ENCODE peak calls at places on chromosome 11, in seven cellular contexts. M, J, B, C, O, A and P are unnamed samples.

GRCh38 chr11:67032830-67033555 is 10.1 kb downstream of the SYT12 start:
- DNase-seq in J (no peak), B (peak; percentile 71), C (no peak), M (peak; percentile 79), A (no peak), O (no peak), P (no peak)

GRCh38 chr11:57781529-57781943 is 19.9 kb downstream of the CTNND1 start:
- DNase-seq in O (no peak), C (no peak), B (peak; percentile 90), A (no peak), M (peak; percentile 73), J (no peak), P (no peak)

GRCh38 chr11:15667127-15667725 is 552.5 kb downstream of the INSC start:
- DNase-seq in M (peak; percentile 71), O (no peak), B (no peak), J (no peak), C (no peak), A (no peak), P (no peak)

GRCh38 chr11:46357483-46357936 is 10.2 kb downstream of the DGKZ start:
- DNase-seq in M (peak; percentile 79), C (no peak), J (no peak), O (no peak), A (no peak), B (no peak), P (no peak)

GRCh38 chr11:92753161-92753560 is 216.3 kb upstream of the MTNR1B start:
- DNase-seq in M (no peak), A (no peak), O (no peak), J (no peak), C (no peak), B (no peak), P (no peak)

GRCh38 chr11:111698852-111699559 is 67.2 kb downstream of the PPP2R1B start:
- DNase-seq in J (no peak), B (no peak), A (no peak), M (peak; percentile 77), C (no peak), O (no peak), P (no peak)

GRCh38 chr11:5620606-5621521 is 3.9 kb upstream of the TRIM34 start:
- DNase-seq in C (no peak), B (peak; percentile 43), J (no peak), O (no peak), M (peak; percentile 92), A (no peak), P (no peak)

GRCh38 chr11:131109256-131109655 is 193.0 kb upstream of the SNX19 start:
- DNase-seq in C (no peak), M (no peak), J (no peak), B (no peak), O (no peak), A (no peak), P (no peak)

GRCh38 chr11:17686185-17686980 is 33.0 kb upstream of the MYOD1 start:
- DNase-seq in O (no peak), C (no peak), J (no peak), M (no peak), A (no peak), B (no peak), P (no peak)

GRCh38 chr11:24932110-24933000 is 435.5 kb downstream of the LUZP2 start:
- DNase-seq in O (no peak), M (no peak), A (no peak), J (no peak), B (no peak), C (no peak), P (no peak)

GRCh38 chr11:27409742-27410141 is 46.7 kb upstream of the CCDC34 start:
- DNase-seq in A (no peak), O (no peak), C (no peak), J (no peak), B (no peak), M (no peak), P (no peak)

GRCh38 chr11:76719281-76719680 is 48.7 kb upstream of the LRRC32 start:
- DNase-seq in A (no peak), C (no peak), J (no peak), O (no peak), M (no peak), B (no peak), P (no peak)

GRCh38 chr11:38252620-38253019 is 1654.6 kb upstream of the RAG2 start:
- DNase-seq in A (no peak), O (no peak), C (no peak), B (no peak), M (peak; percentile 15), J (no peak), P (no peak)

GRCh38 chr11:74366576-74366975 is 31.7 kb downstream of the PGM2L1 start:
- DNase-seq in J (no peak), O (no peak), M (peak; percentile 92), A (no peak), C (no peak), B (no peak), P (no peak)

GRCh38 chr11:29448246-29448877 is 568.5 kb downstream of the KCNA4 start:
- DNase-seq in A (no peak), C (peak; percentile 47), J (no peak), B (no peak), O (no peak), M (peak; percentile 53), P (no peak)

GRCh38 chr11:58641326-58641725 is 18.9 kb downstream of the CNTF start:
- DNase-seq in B (no peak), C (no peak), M (no peak), A (no peak), O (no peak), J (no peak), P (no peak)

GRCh38 chr11:66022401-66023185 is 3.7 kb downstream of the CATSPER1 start:
- DNase-seq in J (peak; percentile 75), A (peak; percentile 58), C (peak; percentile 72), B (peak; percentile 84), M (peak; percentile 13), O (no peak), P (no peak)

GRCh38 chr11:58905141-58905715 is 34.1 kb upstream of the GLYATL1 start:
- DNase-seq in C (peak; percentile 56), M (peak; percentile 39), B (no peak), J (peak; percentile 23), O (no peak), A (no peak), P (no peak)

GRCh38 chr11:95338430-95338991 is 107.5 kb upstream of the SESN3 start:
- DNase-seq in M (peak; percentile 7), J (peak; percentile 28), A (no peak), O (no peak), C (no peak), B (no peak), P (no peak)

GRCh38 chr11:118215262-118215661 is 9.5 kb downstream of the JAML start:
- DNase-seq in M (no peak), O (no peak), J (no peak), B (no peak), C (no peak), A (no peak), P (no peak)

GRCh38 chr11:133988686-133989410 is 32.1 kb upstream of the IGSF9B start:
- DNase-seq in C (no peak), O (no peak), B (no peak), J (peak; percentile 80), M (no peak), A (no peak), P (no peak)

GRCh38 chr11:68598816-68599653 is 85.3 kb upstream of the GAL start:
- DNase-seq in B (no peak), M (peak; percentile 44), O (no peak), C (no peak), A (no peak), J (no peak), P (no peak)

GRCh38 chr11:116563028-116563712 is 209.6 kb downstream of the BUD13 start:
- DNase-seq in A (no peak), O (no peak), J (no peak), M (no peak), C (peak; percentile 51), B (peak; percentile 18), P (no peak)

GRCh38 chr11:77190331-77191075 is 62.5 kb downstream of the MYO7A start:
- DNase-seq in B (no peak), O (no peak), M (no peak), C (no peak), J (no peak), A (no peak), P (no peak)

GRCh38 chr11:88818978-88819377 is 246.8 kb downstream of the GRM5 start:
- DNase-seq in C (no peak), J (no peak), O (no peak), M (no peak), A (no peak), B (no peak), P (no peak)

GRCh38 chr11:32400196-32400595 is 35.1 kb downstream of the WT1 start:
- DNase-seq in O (no peak), C (no peak), J (no peak), M (peak; percentile 98), A (no peak), B (no peak), P (no peak)